ENCODE peak calls at places on chromosomes 4 and X, in six cellular contexts. One of them, this sample, is unnamed.

GRCh38 chrX:28697732-28698131 is 110.5 kb downstream of the IL1RAPL1 start:
- DNase-seq in stomach: no peak
- DNase-seq in HCT116: no peak
- DNase-seq in K562: no peak
- DNase-seq in A549: no peak
- DNase-seq in ovary: no peak
- DNase-seq in this sample: no peak

GRCh38 chr4:12791536-12791935 is 692.6 kb downstream of the RAB28 start:
- DNase-seq in stomach: no peak
- DNase-seq in HCT116: no peak
- DNase-seq in K562: no peak
- DNase-seq in A549: no peak
- DNase-seq in ovary: no peak
- DNase-seq in this sample: peak; percentile 21

GRCh38 chr4:143581331-143581961 is 67.9 kb downstream of the SMARCA5 start:
- DNase-seq in stomach: no peak
- DNase-seq in HCT116: no peak
- DNase-seq in K562: no peak
- DNase-seq in A549: no peak
- DNase-seq in ovary: no peak
- DNase-seq in this sample: no peak

GRCh38 chr4:92450694-92451093 is 146.9 kb downstream of the GRID2 start:
- DNase-seq in stomach: no peak
- DNase-seq in HCT116: no peak
- DNase-seq in K562: no peak
- DNase-seq in A549: no peak
- DNase-seq in ovary: no peak
- DNase-seq in this sample: no peak

GRCh38 chrX:10106801-10107200 is 50.0 kb upstream of the CLCN4 start:
- DNase-seq in stomach: no peak
- DNase-seq in HCT116: no peak
- DNase-seq in K562: no peak
- DNase-seq in A549: no peak
- DNase-seq in ovary: no peak
- DNase-seq in this sample: no peak

GRCh38 chr4:108512615-108513505 is 107.5 kb upstream of the RPL34 start:
- DNase-seq in stomach: no peak
- DNase-seq in HCT116: no peak
- DNase-seq in K562: peak; percentile 26
- DNase-seq in A549: peak; percentile 11
- DNase-seq in ovary: no peak
- DNase-seq in this sample: peak; percentile 31

GRCh38 chr4:1967512-1968149 is 41.1 kb downstream of the NELFA start:
- DNase-seq in stomach: no peak
- DNase-seq in HCT116: no peak
- DNase-seq in K562: no peak
- DNase-seq in A549: no peak
- DNase-seq in ovary: no peak
- DNase-seq in this sample: no peak

GRCh38 chr4:3771932-3772495 is 5.8 kb downstream of the ADRA2C start:
- DNase-seq in stomach: no peak
- DNase-seq in HCT116: no peak
- DNase-seq in K562: no peak
- DNase-seq in A549: no peak
- DNase-seq in ovary: no peak
- DNase-seq in this sample: no peak

GRCh38 chrX:154444001-154444754 is at the start of gene FAM50A:
- DNase-seq in stomach: peak; percentile 82
- DNase-seq in HCT116: no peak
- DNase-seq in K562: peak; percentile 86
- DNase-seq in A549: peak; percentile 54
- DNase-seq in ovary: peak; percentile 81
- DNase-seq in this sample: peak; percentile 88

GRCh38 chr4:139175647-139176298 is 1.2 kb downstream of the ELF2 start:
- DNase-seq in stomach: no peak
- DNase-seq in HCT116: peak; percentile 22
- DNase-seq in K562: no peak
- DNase-seq in A549: no peak
- DNase-seq in ovary: no peak
- DNase-seq in this sample: no peak

GRCh38 chr4:140012688-140013087 is 141.3 kb downstream of the MAML3 start:
- DNase-seq in stomach: peak; percentile 80
- DNase-seq in HCT116: peak; percentile 50
- DNase-seq in K562: peak; percentile 12
- DNase-seq in A549: peak; percentile 93
- DNase-seq in ovary: peak; percentile 36
- DNase-seq in this sample: peak; percentile 40

GRCh38 chr4:3416270-3416669 is 25.5 kb upstream of the HGFAC start:
- DNase-seq in stomach: no peak
- DNase-seq in HCT116: no peak
- DNase-seq in K562: no peak
- DNase-seq in A549: no peak
- DNase-seq in ovary: peak; percentile 7
- DNase-seq in this sample: no peak

GRCh38 chr4:155657169-155657568 is 9.5 kb upstream of the GUCY1A1 start:
- DNase-seq in stomach: no peak
- DNase-seq in HCT116: no peak
- DNase-seq in K562: no peak
- DNase-seq in A549: no peak
- DNase-seq in ovary: no peak
- DNase-seq in this sample: no peak

GRCh38 chr4:52076731-52077130 is 25.6 kb downstream of the SPATA18 start:
- DNase-seq in stomach: no peak
- DNase-seq in HCT116: no peak
- DNase-seq in K562: no peak
- DNase-seq in A549: no peak
- DNase-seq in ovary: no peak
- DNase-seq in this sample: no peak

GRCh38 chr4:52594961-52595360 is 64.1 kb downstream of the USP46 start:
- DNase-seq in stomach: no peak
- DNase-seq in HCT116: no peak
- DNase-seq in K562: no peak
- DNase-seq in A549: no peak
- DNase-seq in ovary: no peak
- DNase-seq in this sample: no peak

GRCh38 chrX:33949300-33949699 is 182.8 kb downstream of the FAM47A start:
- DNase-seq in stomach: no peak
- DNase-seq in HCT116: no peak
- DNase-seq in K562: no peak
- DNase-seq in A549: no peak
- DNase-seq in ovary: no peak
- DNase-seq in this sample: no peak
- H3K9me3 ChIP-seq in stomach: no peaks in the 10 kb centered on the region
- H3K9me3 ChIP-seq in HCT116: no peaks in the 10 kb centered on the region
- H3K9me3 ChIP-seq in K562: no peaks in the 10 kb centered on the region
- H3K9me3 ChIP-seq in A549: no peaks in the 10 kb centered on the region
- H3K9me3 ChIP-seq in ovary: no peaks in the 10 kb centered on the region
- H3K9me3 ChIP-seq in this sample: no peaks in the 10 kb centered on the region

DNA sequence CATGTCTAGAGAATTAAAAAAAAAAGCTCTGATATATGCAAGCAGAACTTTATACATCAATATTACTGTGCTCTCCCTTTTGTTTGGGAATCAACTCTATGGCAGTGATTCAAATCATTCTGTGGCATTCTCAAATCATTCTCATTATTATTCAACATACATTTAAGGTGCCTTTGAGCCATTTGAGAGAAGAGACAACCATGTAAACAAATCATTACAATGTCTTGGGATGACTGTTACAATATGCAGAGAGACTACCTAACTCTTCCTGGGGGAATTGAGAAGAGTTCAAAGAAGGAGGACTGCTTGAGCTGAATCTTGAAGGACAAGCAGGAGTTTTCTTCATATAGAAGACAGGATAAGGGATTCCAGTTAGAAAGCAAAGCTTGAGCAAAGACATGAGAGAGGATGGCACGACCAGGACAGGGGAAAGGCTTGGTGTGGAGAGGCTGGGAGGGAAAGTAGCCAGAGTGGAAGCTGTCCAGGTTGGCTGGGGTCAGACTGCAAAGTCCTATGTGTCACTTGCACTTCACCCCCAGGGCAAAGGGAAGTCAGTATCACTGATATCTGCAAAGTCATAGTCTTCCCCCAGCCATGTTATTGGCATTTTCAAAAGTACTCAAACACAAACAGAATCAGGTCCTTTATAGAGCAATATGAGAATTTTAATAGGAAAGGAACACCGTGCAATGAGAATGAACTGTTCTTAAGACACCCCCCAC is 9.0 kb downstream of the SEC24D start:
- DNase-seq in stomach: no peak
- DNase-seq in HCT116: no peak
- DNase-seq in K562: no peak
- DNase-seq in A549: no peak
- DNase-seq in ovary: no peak
- DNase-seq in this sample: no peak
- H3K4me3 ChIP-seq in stomach: no peak overlapping the region
- H3K4me3 ChIP-seq in HCT116: no peak overlapping the region
- H3K4me3 ChIP-seq in K562: no peak overlapping the region
- H3K4me3 ChIP-seq in A549: no peak overlapping the region
- H3K4me3 ChIP-seq in ovary: no peak overlapping the region
- H3K4me3 ChIP-seq in this sample: no peak overlapping the region

GRCh38 chrX:132093239-132093860 is 34.5 kb downstream of the FRMD7 start:
- DNase-seq in stomach: no peak
- DNase-seq in HCT116: no peak
- DNase-seq in K562: no peak
- DNase-seq in A549: no peak
- DNase-seq in ovary: no peak
- DNase-seq in this sample: no peak

GRCh38 chrX:132090370-132091152 is 37.3 kb downstream of the FRMD7 start:
- DNase-seq in stomach: no peak
- DNase-seq in HCT116: no peak
- DNase-seq in K562: no peak
- DNase-seq in A549: no peak
- DNase-seq in ovary: no peak
- DNase-seq in this sample: no peak

GRCh38 chrX:132092439-132093065 is 35.3 kb downstream of the FRMD7 start:
- DNase-seq in stomach: peak; percentile 60
- DNase-seq in HCT116: peak; percentile 52
- DNase-seq in K562: peak; percentile 55
- DNase-seq in A549: peak; percentile 64
- DNase-seq in ovary: peak; percentile 40
- DNase-seq in this sample: peak; percentile 32

GRCh38 chrX:132094169-132094568 is 33.7 kb downstream of the FRMD7 start:
- DNase-seq in stomach: no peak
- DNase-seq in HCT116: no peak
- DNase-seq in K562: no peak
- DNase-seq in A549: no peak
- DNase-seq in ovary: no peak
- DNase-seq in this sample: no peak
- H3K4me1 ChIP-seq in stomach: no peaks in the 10 kb centered on the region
- H3K4me1 ChIP-seq in HCT116: no peaks in the 10 kb centered on the region
- H3K4me1 ChIP-seq in K562: no peaks in the 10 kb centered on the region
- H3K4me1 ChIP-seq in A549: no peaks in the 10 kb centered on the region
- H3K4me1 ChIP-seq in ovary: no peaks in the 10 kb centered on the region
- H3K4me1 ChIP-seq in this sample: no peaks in the 10 kb centered on the region

GRCh38 chr4:20248155-20248558 is 3.5 kb upstream of the SLIT2 start:
- DNase-seq in stomach: no peak
- DNase-seq in HCT116: peak; percentile 29
- DNase-seq in K562: no peak
- DNase-seq in A549: no peak
- DNase-seq in ovary: no peak
- DNase-seq in this sample: no peak
- H3K9me3 ChIP-seq in stomach: no peaks in the 10 kb centered on the region
- H3K9me3 ChIP-seq in HCT116: no peaks in the 10 kb centered on the region
- H3K9me3 ChIP-seq in K562: no peaks in the 10 kb centered on the region
- H3K9me3 ChIP-seq in A549: no peaks in the 10 kb centered on the region
- H3K9me3 ChIP-seq in ovary: no peaks in the 10 kb centered on the region
- H3K9me3 ChIP-seq in this sample: no peaks in the 10 kb centered on the region

GRCh38 chr4:86450861-86451260 is 91.0 kb upstream of the MAPK10 start:
- DNase-seq in stomach: no peak
- DNase-seq in HCT116: no peak
- DNase-seq in K562: no peak
- DNase-seq in A549: no peak
- DNase-seq in ovary: no peak
- DNase-seq in this sample: no peak

GRCh38 chr4:86450189-86450588 is 90.3 kb upstream of the MAPK10 start:
- DNase-seq in stomach: no peak
- DNase-seq in HCT116: no peak
- DNase-seq in K562: no peak
- DNase-seq in A549: no peak
- DNase-seq in ovary: no peak
- DNase-seq in this sample: no peak

GRCh38 chr4:86449746-86450145 is 89.9 kb upstream of the MAPK10 start:
- DNase-seq in stomach: no peak
- DNase-seq in HCT116: no peak
- DNase-seq in K562: no peak
- DNase-seq in A549: no peak
- DNase-seq in ovary: no peak
- DNase-seq in this sample: no peak

GRCh38 chr4:86446996-86447395 is 87.1 kb upstream of the MAPK10 start:
- DNase-seq in stomach: no peak
- DNase-seq in HCT116: no peak
- DNase-seq in K562: no peak
- DNase-seq in A549: no peak
- DNase-seq in ovary: no peak
- DNase-seq in this sample: no peak

GRCh38 chr4:86448891-86449290 is 89.0 kb upstream of the MAPK10 start:
- DNase-seq in stomach: no peak
- DNase-seq in HCT116: no peak
- DNase-seq in K562: no peak
- DNase-seq in A549: no peak
- DNase-seq in ovary: no peak
- DNase-seq in this sample: no peak
- H3K4me3 ChIP-seq in stomach: no peak overlapping the region
- H3K4me3 ChIP-seq in HCT116: no peak overlapping the region
- H3K4me3 ChIP-seq in K562: no peak overlapping the region
- H3K4me3 ChIP-seq in A549: no peak overlapping the region
- H3K4me3 ChIP-seq in ovary: no peak overlapping the region
- H3K4me3 ChIP-seq in this sample: no peak overlapping the region

GRCh38 chr4:185019451-185020292 is 1.4 kb downstream of the HELT start:
- DNase-seq in stomach: no peak
- DNase-seq in HCT116: no peak
- DNase-seq in K562: no peak
- DNase-seq in A549: peak; percentile 28
- DNase-seq in ovary: no peak
- DNase-seq in this sample: no peak
- H3K4me1 ChIP-seq in stomach: peaks cover 5% of the 10 kb centered on the region
- H3K4me1 ChIP-seq in HCT116: no peaks in the 10 kb centered on the region
- H3K4me1 ChIP-seq in K562: no peaks in the 10 kb centered on the region
- H3K4me1 ChIP-seq in A549: no peaks in the 10 kb centered on the region
- H3K4me1 ChIP-seq in ovary: peaks cover 3% of the 10 kb centered on the region
- H3K4me1 ChIP-seq in this sample: peaks cover 6% of the 10 kb centered on the region

GRCh38 chrX:103656623-103657022 is 27.8 kb downstream of the TCEAL1 start:
- DNase-seq in stomach: no peak
- DNase-seq in HCT116: peak; percentile 60
- DNase-seq in K562: no peak
- DNase-seq in A549: peak; percentile 88
- DNase-seq in ovary: no peak
- DNase-seq in this sample: no peak
- H3K9me3 ChIP-seq in stomach: no peaks in the 10 kb centered on the region
- H3K9me3 ChIP-seq in HCT116: no peaks in the 10 kb centered on the region
- H3K9me3 ChIP-seq in K562: no peaks in the 10 kb centered on the region
- H3K9me3 ChIP-seq in A549: no peaks in the 10 kb centered on the region
- H3K9me3 ChIP-seq in ovary: no peaks in the 10 kb centered on the region
- H3K9me3 ChIP-seq in this sample: no peaks in the 10 kb centered on the region

GRCh38 chrX:15335135-15336022 is at the start of gene PIGA:
- DNase-seq in stomach: peak; percentile 94
- DNase-seq in HCT116: peak; percentile 89
- DNase-seq in K562: peak; percentile 96
- DNase-seq in A549: peak; percentile 97
- DNase-seq in ovary: peak; percentile 95
- DNase-seq in this sample: peak; percentile 97
- H3K4me3 ChIP-seq in stomach: peak within 1 kb of the TSS; percentile 70
- H3K4me3 ChIP-seq in HCT116: peak within 1 kb of the TSS; percentile 76
- H3K4me3 ChIP-seq in K562: peak within 1 kb of the TSS; percentile 84
- H3K4me3 ChIP-seq in A549: peak within 1 kb of the TSS; percentile 67
- H3K4me3 ChIP-seq in ovary: peak within 1 kb of the TSS; percentile 76
- H3K4me3 ChIP-seq in this sample: peak within 1 kb of the TSS; percentile 81

GRCh38 chrX:39894626-39895025 is 203.1 kb downstream of the BCOR start:
- DNase-seq in stomach: peak; percentile 33
- DNase-seq in HCT116: no peak
- DNase-seq in K562: no peak
- DNase-seq in A549: peak; percentile 16
- DNase-seq in ovary: no peak
- DNase-seq in this sample: no peak
- H3K4me1 ChIP-seq in stomach: no peaks in the 10 kb centered on the region
- H3K4me1 ChIP-seq in HCT116: no peaks in the 10 kb centered on the region
- H3K4me1 ChIP-seq in K562: no peaks in the 10 kb centered on the region
- H3K4me1 ChIP-seq in A549: peaks cover 50% of the 10 kb centered on the region
- H3K4me1 ChIP-seq in ovary: peaks cover 2% of the 10 kb centered on the region
- H3K4me1 ChIP-seq in this sample: peaks cover 9% of the 10 kb centered on the region

This sample was measured in heart left ventricle.